ENCODE peak calls at places on chromosomes 12 and 14, in eight cellular contexts. Z is A549; X is aorta; M is epithelial cell of proximal tubule; W is GM12878; T is astrocyte of the cerebellum; F is CD4-positive, CD25-positive, alpha-beta regulatory T cell; H is naive thymus-derived CD4-positive, alpha-beta T cell. U is an unnamed sample.

GRCh38 chr14:54881235-54881760 is 21.3 kb downstream of the GCH1 start:
- DNase-seq in H (no peak), Z (no peak), X (no peak), F (peak; percentile 66), T (peak; percentile 27), W (peak; percentile 87), M (no peak), U (no peak)

GRCh38 chr12:111868676-111869588 is 26.9 kb downstream of the MAPKAPK5 start:
- DNase-seq in X (no peak), H (no peak), W (no peak), Z (no peak), F (no peak), T (no peak), M (no peak), U (no peak)

GRCh38 chr14:53310412-53310811 is 157.3 kb upstream of the DDHD1 start:
- DNase-seq in F (no peak), X (no peak), H (no peak), W (no peak), T (no peak), M (no peak), Z (no peak), U (no peak)

GRCh38 chr12:94405378-94406116 is 54.1 kb downstream of the CEP83 start:
- DNase-seq in M (no peak), T (no peak), X (no peak), W (peak; percentile 47), Z (no peak), H (no peak), F (no peak), U (no peak)

GRCh38 chr14:92539875-92540274 is 26.3 kb downstream of the RIN3 start:
- DNase-seq in T (no peak), Z (no peak), X (no peak), F (no peak), H (no peak), M (no peak), W (no peak), U (no peak)

GRCh38 chr14:74888164-74889158 is 6.7 kb downstream of the DLST start:
- DNase-seq in Z (peak; percentile 37), F (no peak), X (no peak), H (no peak), M (no peak), W (no peak), T (no peak), U (no peak)

GRCh38 chr12:122935318-122935717 is 30.9 kb downstream of the ABCB9 start:
- DNase-seq in Z (no peak), W (no peak), H (no peak), F (no peak), M (no peak), T (no peak), X (no peak), U (no peak)

GRCh38 chr12:3131129-3131528 is 54.0 kb downstream of the TSPAN9 start:
- DNase-seq in T (no peak), W (no peak), X (peak; percentile 48), F (no peak), H (no peak), Z (no peak), M (no peak), U (no peak)

GRCh38 chr12:70365648-70366518 is at the start of gene KCNMB4:
- DNase-seq in X (peak; percentile 88), T (no peak), Z (peak; percentile 40), W (peak; percentile 7), M (no peak), H (peak; percentile 85), F (peak; percentile 65), U (peak; percentile 24)

GRCh38 chr14:63295991-63296630 is 22.6 kb downstream of the GPHB5 start:
- DNase-seq in H (no peak), X (no peak), T (no peak), M (no peak), Z (no peak), F (no peak), W (no peak), U (peak; percentile 7)

GRCh38 chr12:116924558-116925453 is 14.1 kb downstream of the FBXW8 start:
- DNase-seq in Z (peak; percentile 24), T (peak; percentile 75), M (no peak), X (no peak), W (peak; percentile 58), H (peak; percentile 46), F (peak; percentile 89), U (no peak)

GRCh38 chr12:111094157-111094772 is 173.9 kb upstream of the MYL2 start:
- DNase-seq in T (no peak), H (no peak), W (no peak), Z (no peak), F (no peak), X (no peak), M (no peak), U (no peak)

GRCh38 chr12:100193085-100193484 is 7.5 kb upstream of the ACTR6 start:
- DNase-seq in M (no peak), F (no peak), T (no peak), X (no peak), W (no peak), H (no peak), Z (no peak), U (no peak)

GRCh38 chr12:27337376-27337775 is 4.7 kb downstream of the BMAL2 start:
- DNase-seq in M (no peak), F (no peak), Z (no peak), X (no peak), W (no peak), T (no peak), H (no peak), U (no peak)

GRCh38 chr14:61385002-61385685 is 63.8 kb downstream of the PRKCH start:
- DNase-seq in H (peak; percentile 44), Z (no peak), T (no peak), M (no peak), W (no peak), F (peak; percentile 74), X (no peak), U (no peak)

GRCh38 chr12:77767756-77768343 is 62.8 kb upstream of the NAV3 start:
- DNase-seq in Z (no peak), X (no peak), H (no peak), W (no peak), M (no peak), F (no peak), T (no peak), U (no peak)

GRCh38 chr14:102782974-102783373 is 5.7 kb downstream of the TRAF3 start:
- DNase-seq in X (no peak), Z (no peak), W (no peak), T (no peak), M (no peak), H (no peak), F (no peak), U (no peak)

GRCh38 chr12:124053855-124054254 is 80.8 kb downstream of the ZNF664 start:
- DNase-seq in W (no peak), Z (peak; percentile 73), H (no peak), M (no peak), X (peak; percentile 75), F (no peak), T (peak; percentile 68), U (no peak)

GRCh38 chr12:122836027-122836921 is 1.0 kb downstream of the HIP1R start:
- DNase-seq in H (peak; percentile 42), W (peak; percentile 38), M (no peak), Z (no peak), T (no peak), X (peak; percentile 70), F (peak; percentile 71), U (no peak)

GRCh38 chr12:34402228-34402898 is 380.1 kb downstream of the ALG10 start:
- DNase-seq in Z (no peak), W (no peak), M (no peak), X (peak; percentile 62), H (peak; percentile 16), F (no peak), T (no peak), U (no peak)

GRCh38 chr12:3681595-3681921 is 71.4 kb downstream of the CRACR2A start:
- DNase-seq in T (no peak), H (no peak), X (no peak), F (no peak), M (no peak), W (no peak), Z (no peak), U (no peak)

DNA sequence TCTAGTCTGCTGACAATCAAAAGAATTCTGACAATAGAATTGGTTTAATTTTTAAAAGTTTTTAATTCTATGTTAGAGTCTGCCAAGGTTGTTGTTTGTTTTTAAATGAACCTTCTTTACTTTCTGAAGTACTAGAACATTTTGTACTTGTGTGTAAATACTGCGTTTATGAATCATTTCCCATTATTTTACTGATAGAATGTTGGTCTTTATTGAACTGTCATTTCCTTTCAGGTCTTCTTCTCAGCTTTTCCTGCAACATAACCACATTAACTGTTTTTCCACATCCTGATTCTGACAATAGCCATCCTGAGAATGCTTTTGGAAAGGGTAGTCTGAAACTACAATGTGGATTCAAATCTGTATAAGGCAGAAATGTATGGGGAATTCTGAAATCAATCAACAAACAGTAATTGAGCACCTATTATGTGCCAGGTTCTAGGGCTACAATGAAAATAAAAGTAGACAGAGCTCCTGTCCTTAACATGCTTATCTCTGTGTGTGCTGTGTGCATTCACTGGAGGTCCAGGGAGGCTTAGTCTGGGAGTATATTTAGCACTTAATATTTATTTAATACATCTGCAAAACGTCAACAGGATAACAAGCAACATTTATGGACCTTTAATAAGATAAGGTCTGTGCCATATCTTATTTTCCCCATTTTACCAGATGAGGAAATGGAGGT is 73.1 kb upstream of the SLC38A2 start:
- DNase-seq in Z (no peak), T (no peak), W (no peak), X (no peak), H (no peak), F (no peak), M (no peak), U (no peak)
- H3K4me3 ChIP-seq in Z (no peak overlapping the region), T (no peak overlapping the region), W (no peak overlapping the region), X (no peak overlapping the region), H (no peak overlapping the region), F (no peak overlapping the region), M (no peak overlapping the region), U (no peak overlapping the region)

GRCh38 chr14:104138098-104138890 is at the start of gene KIF26A:
- DNase-seq in H (no peak), M (no peak), Z (peak; percentile 74), W (no peak), T (no peak), F (no peak), X (peak; percentile 77), U (no peak)
- H3K4me3 ChIP-seq in H (no peak within 1 kb of the TSS), M (no peak within 1 kb of the TSS), Z (peak within 1 kb of the TSS; percentile 55), W (no peak within 1 kb of the TSS), T (peak within 1 kb of the TSS; percentile 12), F (no peak within 1 kb of the TSS), X (peak within 1 kb of the TSS; percentile 5), U (peak within 1 kb of the TSS; percentile 38)

GRCh38 chr12:89236748-89237428 is 115.4 kb downstream of the DUSP6 start:
- DNase-seq in Z (no peak), X (no peak), T (no peak), F (no peak), H (no peak), M (no peak), W (no peak), U (no peak)
- H3K4me3 ChIP-seq in Z (no peak overlapping the region), X (no peak overlapping the region), T (no peak overlapping the region), F (no peak overlapping the region), H (no peak overlapping the region), M (no peak overlapping the region), W (no peak overlapping the region), U (no peak overlapping the region)

GRCh38 chr12:128337456-128338160 is 70.6 kb downstream of the TMEM132C start:
- DNase-seq in W (no peak), Z (no peak), M (no peak), T (no peak), H (no peak), F (no peak), X (no peak), U (no peak)
- H3K4me3 ChIP-seq in W (no peak overlapping the region), Z (no peak overlapping the region), M (no peak overlapping the region), T (no peak overlapping the region), H (no peak overlapping the region), F (no peak overlapping the region), X (no peak overlapping the region), U (no peak overlapping the region)